ENCODE peak calls at places on chromosomes 7 and 10, in nine cellular contexts. J, V, F, C, N, G, R, P and I are unnamed samples.

GRCh38 chr10:15387021-15387420 is 15.9 kb upstream of the FAM171A1 start:
- DNase-seq in P (no peak), N (no peak), V (no peak), R (no peak), J (no peak), G (no peak), F (no peak), C (no peak), I (no peak)

GRCh38 chr7:110522061-110522750 is 568.7 kb upstream of the LRRN3 start:
- DNase-seq in F (no peak), G (no peak), J (no peak), R (no peak), C (peak), P (no peak), V (no peak), N (peak), I (no peak)

GRCh38 chr10:114618722-114619121 is 39.4 kb downstream of the ABLIM1 start:
- DNase-seq in V (no peak), N (no peak), G (no peak), R (no peak), F (no peak), C (no peak), J (no peak), P (no peak), I (no peak)

GRCh38 chr7:43764039-43764789 is 5.7 kb downstream of the BLVRA start:
- DNase-seq in P (peak), V (peak), R (peak), J (no peak), F (no peak), N (no peak), C (no peak), G (no peak), I (no peak)

GRCh38 chr10:72953687-72954086 is 919 bp downstream of the PLA2G12B start:
- DNase-seq in F (no peak), P (no peak), J (no peak), V (no peak), N (no peak), C (no peak), R (no peak), G (no peak), I (no peak)

GRCh38 chr10:71613303-71613777 is 106.2 kb downstream of the C10orf105 start:
- DNase-seq in G (no peak), N (no peak), C (no peak), F (no peak), J (no peak), V (no peak), P (no peak), R (peak), I (no peak)

GRCh38 chr7:13879994-13880686 is 109.3 kb downstream of the ETV1 start:
- DNase-seq in R (peak), N (no peak), G (no peak), V (no peak), J (no peak), C (peak), P (peak), F (no peak), I (no peak)

GRCh38 chr7:98056580-98056979 is 50.1 kb upstream of the LMTK2 start:
- DNase-seq in P (no peak), J (no peak), C (no peak), F (no peak), R (no peak), N (no peak), V (no peak), G (no peak), I (no peak)

GRCh38 chr10:112227331-112227961 is 43.9 kb upstream of the GPAM start:
- DNase-seq in F (no peak), C (no peak), R (no peak), J (no peak), V (no peak), G (no peak), P (no peak), N (peak), I (no peak)

GRCh38 chr7:116521046-116521664 is 3.7 kb upstream of the CAV1 start:
- DNase-seq in P (no peak), R (no peak), J (no peak), N (no peak), C (peak), V (no peak), G (no peak), F (no peak), I (no peak)

GRCh38 chr7:55086413-55087201 is 67.8 kb downstream of the EGFR start:
- DNase-seq in G (no peak), J (no peak), P (peak), F (peak), R (peak), V (no peak), N (peak), C (peak), I (no peak)

GRCh38 chr7:66047426-66047825 is 28.2 kb upstream of the ASL start:
- DNase-seq in F (no peak), P (peak), R (peak), C (peak), N (peak), G (no peak), V (no peak), J (no peak), I (no peak)

GRCh38 chr10:90847436-90847835 is 10.4 kb downstream of the HTR7 start:
- DNase-seq in F (no peak), N (peak), R (peak), C (peak), G (no peak), V (no peak), P (peak), J (no peak), I (no peak)

GRCh38 chr10:123496336-123496735 is 169.8 kb upstream of the GPR26 start:
- DNase-seq in C (no peak), R (no peak), F (no peak), J (no peak), G (no peak), N (no peak), P (no peak), V (no peak), I (no peak)

GRCh38 chr7:27190284-27190748 is 5.3 kb upstream of the HOXA11 start:
- DNase-seq in F (peak), R (no peak), G (no peak), C (no peak), J (no peak), N (no peak), V (no peak), P (no peak), I (no peak)

GRCh38 chr7:158266426-158266816 is 321.2 kb downstream of the PTPRN2 start:
- DNase-seq in G (no peak), C (no peak), V (peak), J (no peak), N (no peak), F (no peak), P (no peak), R (no peak), I (no peak)

GRCh38 chr10:79380125-79380917 is 33.1 kb downstream of the PPIF start:
- DNase-seq in V (peak), N (no peak), J (no peak), F (no peak), G (peak), C (peak), R (peak), P (no peak), I (no peak)

GRCh38 chr7:2978403-2978802 is 65.3 kb downstream of the CARD11 start:
- DNase-seq in R (no peak), V (no peak), N (no peak), F (peak), G (no peak), P (no peak), C (no peak), J (no peak), I (no peak)

GRCh38 chr10:33174674-33175073 is 159.8 kb downstream of the NRP1 start:
- DNase-seq in N (no peak), F (no peak), V (no peak), R (no peak), J (no peak), G (no peak), P (no peak), C (peak), I (no peak)

GRCh38 chr10:80273523-80274170 is 15.8 kb downstream of the MAT1A start:
- DNase-seq in R (no peak), J (no peak), P (no peak), C (no peak), V (no peak), N (no peak), G (peak), F (no peak), I (no peak)

GRCh38 chr10:70337201-70337651 is 45.2 kb downstream of the LRRC20 start:
- DNase-seq in N (peak), G (no peak), R (peak), P (no peak), C (peak), J (no peak), V (peak), F (no peak), I (no peak)

GRCh38 chr10:100998991-100999741 is 442 bp upstream of the LZTS2 start:
- DNase-seq in G (peak), F (peak), J (peak), R (peak), N (no peak), P (peak), V (peak), C (peak), I (no peak)

GRCh38 chr7:143205560-143206293 is 16.1 kb upstream of the TAS2R40 start:
- DNase-seq in G (no peak), R (peak), J (no peak), N (no peak), P (no peak), V (peak), F (peak), C (no peak), I (no peak)

GRCh38 chr10:4546500-4546899 is 279.5 kb upstream of the AKR1E2 start:
- DNase-seq in C (peak), J (no peak), N (peak), V (no peak), F (no peak), G (no peak), P (peak), R (no peak), I (no peak)

GRCh38 chr10:128068398-128069285 is 57.6 kb downstream of the MKI67 start:
- DNase-seq in C (no peak), G (no peak), F (no peak), P (no peak), V (peak), N (no peak), R (no peak), J (no peak), I (no peak)

GRCh38 chr10:13831711-13832110 is 244.9 kb downstream of the PRPF18 start:
- DNase-seq in P (no peak), R (peak), C (no peak), N (no peak), F (no peak), G (no peak), J (no peak), V (peak), I (no peak)

GRCh38 chr7:113267885-113268284 is 149.5 kb upstream of the SMIM30 start:
- DNase-seq in V (no peak), G (no peak), R (peak), J (no peak), F (no peak), P (peak), N (no peak), C (peak), I (no peak)

GRCh38 chr10:97479939-97480338 is 18.3 kb downstream of the MMS19 start:
- DNase-seq in J (peak), C (no peak), P (no peak), V (no peak), F (no peak), N (no peak), G (no peak), R (no peak), I (no peak)

GRCh38 chr10:9668411-9668810 is 1349.3 kb upstream of the CELF2 start:
- DNase-seq in C (no peak), P (no peak), J (no peak), V (no peak), F (no peak), N (no peak), R (no peak), G (no peak), I (no peak)

GRCh38 chr10:49558194-49558593 is 19.3 kb upstream of the ERCC6 start:
- DNase-seq in G (no peak), R (no peak), P (no peak), F (no peak), J (no peak), C (no peak), V (no peak), N (no peak), I (no peak)
- TF ChIP-seq CTCF in G (no peak), R (no peak), P (peak), F (no peak), J (no peak), C (no peak), V (no peak), N (no peak), I (no peak)

GRCh38 chr10:126520918-126521317 is 132.6 kb upstream of the ADAM12 start:
- DNase-seq in R (no peak), V (no peak), N (no peak), J (no peak), F (no peak), C (no peak), G (no peak), P (no peak), I (no peak)
- TF ChIP-seq CTCF in R (no peak), V (no peak), N (peak), J (peak), F (no peak), C (no peak), G (no peak), P (peak), I (no peak)

GRCh38 chr10:35821339-35821911 is 179.3 kb upstream of the FZD8 start:
- DNase-seq in J (no peak), G (no peak), N (peak), V (no peak), C (no peak), R (peak), F (no peak), P (peak), I (no peak)

GRCh38 chr10:35819011-35819410 is 176.9 kb upstream of the FZD8 start:
- DNase-seq in P (no peak), F (no peak), J (no peak), C (no peak), R (no peak), G (no peak), V (no peak), N (no peak), I (no peak)

GRCh38 chr10:35819736-35820135 is 177.6 kb upstream of the FZD8 start:
- DNase-seq in N (no peak), V (no peak), J (no peak), C (no peak), R (no peak), P (no peak), G (no peak), F (no peak), I (no peak)

GRCh38 chr10:35824704-35825103 is 182.6 kb upstream of the FZD8 start:
- DNase-seq in V (no peak), J (no peak), N (no peak), P (no peak), F (no peak), G (no peak), C (no peak), R (no peak), I (no peak)

GRCh38 chr10:35822316-35822715 is 180.2 kb upstream of the FZD8 start:
- DNase-seq in G (no peak), J (peak), N (peak), P (peak), V (peak), C (peak), F (no peak), R (peak), I (no peak)
- TF ChIP-seq CTCF in G (peak), J (peak), N (peak), P (peak), V (peak), C (peak), F (no peak), R (peak), I (peak)

DNA sequence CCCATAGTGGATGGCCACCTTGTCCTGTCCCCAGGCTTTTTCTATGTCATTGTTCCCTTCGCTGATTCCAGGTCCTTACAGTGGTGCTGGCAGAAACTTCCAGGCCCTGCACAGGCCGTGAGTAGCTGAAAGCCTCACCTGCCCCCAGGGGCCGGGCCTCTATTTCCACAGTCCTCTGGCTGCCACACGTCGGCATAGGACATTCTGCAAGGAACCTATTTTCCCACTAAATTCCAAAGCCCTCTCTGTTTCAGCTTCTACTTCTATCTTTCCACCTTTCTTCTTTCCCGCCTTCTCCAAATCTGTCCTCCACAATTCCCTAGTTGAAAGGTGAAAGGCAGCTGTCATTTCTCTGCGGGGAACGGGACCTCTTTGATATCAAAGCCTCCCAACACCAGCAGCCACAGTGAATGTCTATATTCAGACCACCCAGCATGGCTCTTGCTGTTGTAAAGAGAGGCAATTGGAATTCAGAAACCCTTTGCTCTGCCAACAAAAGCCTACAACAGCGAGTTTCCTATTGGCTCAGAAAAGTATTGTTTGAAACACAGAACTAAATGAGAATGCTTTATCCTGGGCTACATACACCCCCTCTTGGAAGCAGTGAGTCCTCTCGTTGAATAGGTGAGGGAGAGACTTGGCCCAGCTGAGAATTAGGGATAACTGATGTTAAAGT is 607.7 kb downstream of the GALNT17 start:
- DNase-seq in C (no peak), P (no peak), N (no peak), J (no peak), F (no peak), V (no peak), R (no peak), G (no peak), I (no peak)
- TF ChIP-seq CTCF in C (no peak), P (no peak), N (no peak), J (no peak), F (no peak), V (no peak), R (no peak), G (no peak), I (no peak)

GRCh38 chr10:77582710-77583115 is 54.9 kb downstream of the KCNMA1 start:
- DNase-seq in V (peak), J (no peak), N (no peak), C (peak), P (peak), F (no peak), G (no peak), R (peak), I (no peak)

GRCh38 chr10:77581738-77582137 is 55.9 kb downstream of the KCNMA1 start:
- DNase-seq in F (no peak), G (no peak), J (no peak), R (no peak), V (peak), P (no peak), C (no peak), N (no peak), I (no peak)

GRCh38 chr10:77577666-77578229 is 59.9 kb downstream of the KCNMA1 start:
- DNase-seq in N (no peak), F (no peak), C (no peak), V (peak), G (no peak), R (no peak), J (no peak), P (no peak), I (no peak)

GRCh38 chr10:77578583-77579227 is 58.9 kb downstream of the KCNMA1 start:
- DNase-seq in P (peak), F (no peak), J (no peak), V (peak), R (peak), G (no peak), N (no peak), C (peak), I (no peak)

DNA sequence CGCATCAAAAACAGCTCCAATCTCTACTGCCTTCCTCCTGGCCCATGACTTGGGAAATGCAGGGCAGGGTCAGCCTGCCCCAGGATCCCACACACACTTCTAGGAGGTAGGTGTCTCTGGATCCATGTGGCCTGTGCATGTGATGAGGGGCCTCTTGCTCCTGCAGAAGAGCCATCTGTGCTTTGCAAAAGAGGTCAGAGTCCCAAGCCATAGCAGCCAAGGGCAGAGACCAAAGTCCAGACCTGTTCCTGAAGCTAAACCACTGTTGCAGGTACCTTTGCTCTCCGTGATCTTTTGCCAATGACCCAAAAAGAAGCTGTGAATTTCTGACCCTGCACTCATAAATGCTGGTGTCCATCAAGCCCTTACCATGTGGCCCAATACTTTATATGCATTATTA is 57.1 kb downstream of the KCNMA1 start:
- DNase-seq in G (no peak), V (peak), F (no peak), N (no peak), R (no peak), P (no peak), J (no peak), C (no peak), I (no peak)
- TF ChIP-seq CTCF in G (no peak), V (no peak), F (no peak), N (no peak), R (no peak), P (no peak), J (no peak), C (no peak), I (no peak)

GRCh38 chr10:76150139-76150885 is 718.9 kb downstream of the LRMDA start:
- DNase-seq in R (peak), G (peak), J (peak), C (peak), P (no peak), V (no peak), N (peak), F (no peak), I (no peak)

GRCh38 chr10:76149182-76149581 is 717.8 kb downstream of the LRMDA start:
- DNase-seq in J (no peak), N (no peak), G (no peak), R (no peak), P (no peak), V (no peak), F (no peak), C (no peak), I (no peak)

GRCh38 chr10:76150886-76151288 is 719.5 kb downstream of the LRMDA start:
- DNase-seq in G (no peak), P (no peak), V (peak), F (no peak), N (no peak), R (no peak), C (no peak), J (no peak), I (no peak)

GRCh38 chr10:76152186-76152585 is 720.8 kb downstream of the LRMDA start:
- DNase-seq in F (no peak), J (no peak), N (no peak), R (no peak), G (no peak), V (no peak), P (no peak), C (no peak), I (no peak)

DNA sequence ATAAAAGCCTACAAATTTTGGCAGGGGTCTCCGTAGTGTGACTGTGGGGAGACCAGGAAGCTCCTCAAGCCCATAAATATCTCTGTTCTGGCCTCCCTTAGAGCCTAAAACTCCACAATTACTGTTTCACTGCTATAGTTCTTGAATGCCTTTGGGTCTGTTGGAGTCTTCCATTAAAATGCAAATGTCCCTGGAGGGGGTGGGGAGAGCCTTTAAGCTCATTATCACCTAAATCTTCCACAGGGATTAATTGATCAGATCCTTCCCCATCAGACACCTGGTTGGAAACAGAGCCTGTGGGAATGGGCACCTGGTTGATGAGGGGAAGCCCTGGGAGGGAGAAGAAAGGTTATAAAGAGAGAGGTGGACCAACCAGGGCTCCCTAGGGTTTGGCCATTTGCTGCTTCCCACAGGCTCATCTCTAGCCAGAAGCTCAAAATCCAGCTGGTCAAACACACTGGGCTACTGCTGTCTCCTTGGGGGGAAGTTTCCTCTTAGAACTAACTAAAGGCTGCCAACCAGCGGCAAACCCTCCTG is 718.2 kb downstream of the LRMDA start:
- DNase-seq in C (no peak), J (no peak), P (no peak), N (no peak), G (no peak), R (no peak), F (no peak), V (no peak), I (no peak)
- TF ChIP-seq CTCF in C (no peak), J (no peak), P (no peak), N (no peak), G (no peak), R (no peak), F (no peak), V (no peak), I (no peak)